ENCODE peak calls at places on chromosome 6, in four cellular contexts. One of them, this sample, is unnamed.

GRCh38 chr6:17098538-17098937 is 3.3 kb upstream of the STMND1 start:
- DNase-seq in SK-N-SH: no peak
- DNase-seq in WTC11: no peak
- DNase-seq in H1: no peak
- DNase-seq in this sample: no peak

GRCh38 chr6:50724381-50725124 is 11.2 kb downstream of the TFAP2D start:
- DNase-seq in SK-N-SH: peak
- DNase-seq in H1: no peak
- DNase-seq in WTC11: peak
- DNase-seq in this sample: no peak

GRCh38 chr6:35969676-35970075 is 48.8 kb upstream of the SRPK1 start:
- DNase-seq in H1: no peak
- DNase-seq in SK-N-SH: no peak
- DNase-seq in WTC11: no peak
- DNase-seq in this sample: no peak

GRCh38 chr6:132931937-132932336 is 117.6 kb downstream of the RPS12 start:
- DNase-seq in WTC11: no peak
- DNase-seq in H1: no peak
- DNase-seq in SK-N-SH: no peak
- DNase-seq in this sample: no peak

GRCh38 chr6:115972679-115973078 is 88.0 kb downstream of the FRK start:
- DNase-seq in SK-N-SH: no peak
- DNase-seq in WTC11: no peak
- DNase-seq in H1: no peak
- DNase-seq in this sample: no peak

GRCh38 chr6:96923871-96924493 is 546 bp upstream of the KLHL32 start:
- DNase-seq in H1: no peak
- DNase-seq in WTC11: peak
- DNase-seq in SK-N-SH: peak
- DNase-seq in this sample: no peak

GRCh38 chr6:90098025-90098474 is 198.6 kb downstream of the BACH2 start:
- DNase-seq in SK-N-SH: no peak
- DNase-seq in WTC11: no peak
- DNase-seq in H1: no peak
- DNase-seq in this sample: no peak

GRCh38 chr6:3769610-3770009 is 18.1 kb upstream of the PXDC1 start:
- DNase-seq in H1: no peak
- DNase-seq in WTC11: no peak
- DNase-seq in SK-N-SH: no peak
- DNase-seq in this sample: no peak

GRCh38 chr6:75906871-75907270 is 157.8 kb downstream of the MYO6 start:
- DNase-seq in H1: no peak
- DNase-seq in SK-N-SH: no peak
- DNase-seq in WTC11: no peak
- DNase-seq in this sample: no peak

GRCh38 chr6:37173573-37174195 is 3.7 kb downstream of the PIM1 start:
- DNase-seq in WTC11: no peak
- DNase-seq in SK-N-SH: no peak
- DNase-seq in H1: no peak
- DNase-seq in this sample: peak

GRCh38 chr6:137697267-137697938 is 169.7 kb upstream of the TNFAIP3 start:
- DNase-seq in WTC11: peak
- DNase-seq in SK-N-SH: no peak
- DNase-seq in H1: no peak
- DNase-seq in this sample: no peak

GRCh38 chr6:80480478-80481157 is 374.1 kb downstream of the BCKDHB start:
- DNase-seq in WTC11: no peak
- DNase-seq in H1: no peak
- DNase-seq in SK-N-SH: no peak
- DNase-seq in this sample: no peak

GRCh38 chr6:139846538-139847321 is 472.3 kb upstream of the CITED2 start:
- DNase-seq in H1: no peak
- DNase-seq in WTC11: peak
- DNase-seq in SK-N-SH: no peak
- DNase-seq in this sample: no peak

GRCh38 chr6:33785766-33786165 is 3.2 kb downstream of the LEMD2 start:
- DNase-seq in H1: no peak
- DNase-seq in WTC11: no peak
- DNase-seq in SK-N-SH: no peak
- DNase-seq in this sample: no peak

GRCh38 chr6:125170376-125170775 is 16.8 kb downstream of the TPD52L1 start:
- DNase-seq in SK-N-SH: no peak
- DNase-seq in WTC11: no peak
- DNase-seq in H1: no peak
- DNase-seq in this sample: no peak

GRCh38 chr6:125173341-125173740 is 19.8 kb downstream of the TPD52L1 start:
- DNase-seq in SK-N-SH: no peak
- DNase-seq in WTC11: no peak
- DNase-seq in H1: no peak
- DNase-seq in this sample: no peak

GRCh38 chr6:125169058-125169457 is 15.5 kb downstream of the TPD52L1 start:
- DNase-seq in WTC11: no peak
- DNase-seq in H1: no peak
- DNase-seq in SK-N-SH: no peak
- DNase-seq in this sample: no peak

GRCh38 chr6:125166711-125167110 is 13.1 kb downstream of the TPD52L1 start:
- DNase-seq in WTC11: no peak
- DNase-seq in SK-N-SH: no peak
- DNase-seq in H1: no peak
- DNase-seq in this sample: no peak

DNA sequence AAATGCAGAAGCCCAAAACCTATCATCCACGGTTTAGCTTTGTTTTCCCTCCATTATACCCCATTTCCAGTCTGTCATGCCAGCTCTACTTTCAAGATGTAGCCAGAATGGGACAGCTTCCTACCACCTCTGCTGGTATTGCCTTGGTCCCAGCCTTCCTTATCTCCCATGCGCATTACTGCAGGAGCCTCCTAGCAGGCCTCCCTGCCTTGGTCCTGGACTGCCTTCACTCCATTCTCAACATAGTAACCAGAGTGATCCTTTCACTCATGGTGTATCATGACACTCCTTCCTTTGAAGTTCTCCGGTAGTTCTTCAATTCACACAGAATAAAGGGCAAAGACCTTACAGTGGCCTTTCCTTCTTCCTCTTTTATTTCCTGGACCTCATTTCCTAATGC is 15.9 kb downstream of the TPD52L1 start:
- DNase-seq in WTC11: no peak
- DNase-seq in H1: no peak
- DNase-seq in SK-N-SH: no peak
- DNase-seq in this sample: no peak
- TF ChIP-seq TEAD4 in WTC11: no peak
- TF ChIP-seq TEAD4 in H1: no peak
- TF ChIP-seq TEAD4 in SK-N-SH: no peak
- TF ChIP-seq TEAD4 in this sample: no peak

DNA sequence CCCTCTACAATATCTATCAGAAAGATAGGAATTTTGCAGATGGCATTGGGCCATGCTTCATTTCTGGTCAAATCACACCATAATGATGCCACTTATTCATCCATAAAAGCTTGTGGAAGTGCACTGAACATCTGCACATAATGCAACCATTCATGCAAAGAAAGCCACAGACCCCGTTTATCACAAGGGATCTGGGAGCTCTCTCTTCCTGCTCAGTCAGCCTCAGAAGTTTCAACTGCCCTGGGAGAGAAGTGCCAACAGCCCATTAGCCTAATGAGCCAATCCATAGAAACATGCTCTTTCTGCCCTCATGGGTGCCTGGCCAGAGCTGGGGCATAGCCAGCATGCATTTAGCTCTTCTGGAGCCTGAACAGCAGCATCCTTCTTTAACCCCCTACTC is 85.8 kb downstream of the SLC35F1 start:
- DNase-seq in H1: no peak
- DNase-seq in SK-N-SH: no peak
- DNase-seq in WTC11: no peak
- DNase-seq in this sample: no peak
- TF ChIP-seq TEAD4 in H1: no peak
- TF ChIP-seq TEAD4 in SK-N-SH: no peak
- TF ChIP-seq TEAD4 in WTC11: no peak
- TF ChIP-seq TEAD4 in this sample: no peak

GRCh38 chr6:168078199-168078942 is 641 bp downstream of the FRMD1 start:
- DNase-seq in H1: no peak
- DNase-seq in SK-N-SH: no peak
- DNase-seq in WTC11: no peak
- DNase-seq in this sample: no peak

GRCh38 chr6:168081858-168082546 is 3.0 kb upstream of the FRMD1 start:
- DNase-seq in WTC11: no peak
- DNase-seq in H1: no peak
- DNase-seq in SK-N-SH: no peak
- DNase-seq in this sample: no peak

GRCh38 chr6:168080397-168081077 is 1.5 kb upstream of the FRMD1 start:
- DNase-seq in H1: no peak
- DNase-seq in SK-N-SH: no peak
- DNase-seq in WTC11: no peak
- DNase-seq in this sample: no peak

GRCh38 chr6:168075787-168076202 is 3.2 kb downstream of the FRMD1 start:
- DNase-seq in WTC11: no peak
- DNase-seq in H1: no peak
- DNase-seq in SK-N-SH: no peak
- DNase-seq in this sample: no peak

GRCh38 chr6:168078943-168079405 is at the start of gene FRMD1:
- DNase-seq in SK-N-SH: no peak
- DNase-seq in H1: no peak
- DNase-seq in WTC11: no peak
- DNase-seq in this sample: no peak
- TF ChIP-seq TEAD4 in SK-N-SH: no peak
- TF ChIP-seq TEAD4 in H1: no peak
- TF ChIP-seq TEAD4 in WTC11: no peak
- TF ChIP-seq TEAD4 in this sample: no peak

DNA sequence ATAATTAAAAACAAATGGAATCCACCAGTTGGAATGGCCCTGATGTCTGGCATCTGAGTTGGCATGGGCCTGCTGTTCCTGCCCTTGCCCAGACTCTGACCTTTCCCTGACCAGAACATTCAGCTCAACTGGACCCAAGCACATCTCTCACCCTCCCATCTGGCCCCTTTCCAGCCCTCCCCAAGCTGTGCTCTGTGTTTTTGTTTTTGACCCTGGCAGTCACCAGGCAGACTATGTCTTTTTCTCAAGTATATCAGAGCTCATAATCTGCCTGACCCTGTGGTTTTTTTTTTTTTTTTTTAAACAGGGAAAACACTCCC is 117.6 kb downstream of the TRDN start:
- DNase-seq in WTC11: no peak
- DNase-seq in SK-N-SH: no peak
- DNase-seq in H1: no peak
- DNase-seq in this sample: no peak
- TF ChIP-seq TEAD4 in WTC11: no peak
- TF ChIP-seq TEAD4 in SK-N-SH: no peak
- TF ChIP-seq TEAD4 in H1: no peak
- TF ChIP-seq TEAD4 in this sample: no peak

GRCh38 chr6:145017516-145017915 is 717.8 kb downstream of the EPM2A start:
- DNase-seq in WTC11: no peak
- DNase-seq in SK-N-SH: no peak
- DNase-seq in H1: no peak
- DNase-seq in this sample: no peak

GRCh38 chr6:145017051-145017450 is 718.3 kb downstream of the EPM2A start:
- DNase-seq in SK-N-SH: no peak
- DNase-seq in WTC11: no peak
- DNase-seq in H1: no peak
- DNase-seq in this sample: no peak

GRCh38 chr6:145018027-145018426 is 717.3 kb downstream of the EPM2A start:
- DNase-seq in WTC11: no peak
- DNase-seq in SK-N-SH: no peak
- DNase-seq in H1: no peak
- DNase-seq in this sample: no peak

GRCh38 chr6:145012039-145012662 is 723.2 kb downstream of the EPM2A start:
- DNase-seq in H1: no peak
- DNase-seq in WTC11: no peak
- DNase-seq in SK-N-SH: no peak
- DNase-seq in this sample: no peak

DNA sequence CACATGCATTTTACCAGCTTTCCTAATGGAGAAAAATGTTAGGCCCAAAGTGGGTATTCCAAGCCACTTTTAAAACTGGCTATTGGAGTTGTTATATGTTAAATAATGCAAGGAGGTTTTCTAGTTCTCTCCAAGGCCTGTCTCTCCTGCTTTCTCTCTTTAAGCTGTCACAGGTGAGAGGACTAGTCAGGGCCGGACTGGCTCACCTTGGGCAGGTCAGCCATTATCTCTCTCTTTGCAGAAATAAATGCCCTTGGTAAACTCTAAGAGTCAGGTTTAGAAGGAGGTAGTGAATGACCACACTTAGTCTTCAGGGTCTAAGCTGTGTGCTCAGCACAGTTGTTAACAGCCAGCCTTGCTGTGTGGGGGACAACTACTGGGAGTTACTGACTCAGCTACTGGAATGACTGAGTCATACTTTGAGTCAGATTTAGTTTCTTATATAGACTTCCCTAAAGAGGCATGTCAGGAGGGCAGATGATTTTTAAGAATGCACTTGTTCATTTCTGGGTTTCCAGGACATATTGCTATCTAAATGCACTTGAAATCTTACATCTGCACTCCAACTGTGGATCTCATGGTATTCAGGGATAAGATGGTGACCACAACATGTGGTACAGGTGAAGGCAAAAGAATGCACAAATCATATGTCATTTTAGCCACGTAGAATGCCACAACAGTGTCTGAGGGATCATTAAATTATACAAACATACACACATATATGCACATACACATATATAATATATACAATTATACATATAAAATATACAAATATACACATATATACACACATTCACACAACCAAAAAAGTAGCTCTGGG is 719.4 kb downstream of the EPM2A start:
- DNase-seq in H1: no peak
- DNase-seq in SK-N-SH: no peak
- DNase-seq in WTC11: no peak
- DNase-seq in this sample: no peak
- TF ChIP-seq TEAD4 in H1: no peak
- TF ChIP-seq TEAD4 in SK-N-SH: no peak
- TF ChIP-seq TEAD4 in WTC11: no peak
- TF ChIP-seq TEAD4 in this sample: no peak

This sample was measured in K562.